ENCODE peak calls at places on chromosomes 5 and 9, in five cellular contexts. One of them, this sample, is unnamed. For H3K27me3, the result is how much of the 10 kb centered on the place peaks cover.

GRCh38 chr5:76867827-76868693 is 18.2 kb downstream of the S100Z start:
- DNase-seq in HL-60: no peak
- DNase-seq in Peyer's patch: peak
- DNase-seq in GM23338: peak
- DNase-seq in H9: peak
- DNase-seq in this sample: peak

GRCh38 chr9:16884952-16885513 is 14.6 kb upstream of the BNC2 start:
- DNase-seq in HL-60: peak
- DNase-seq in Peyer's patch: no peak
- DNase-seq in GM23338: no peak
- DNase-seq in H9: no peak
- DNase-seq in this sample: no peak

GRCh38 chr9:127129073-127129717 is 6.8 kb upstream of the ANGPTL2 start:
- DNase-seq in HL-60: no peak
- DNase-seq in Peyer's patch: no peak
- DNase-seq in GM23338: no peak
- DNase-seq in H9: no peak
- DNase-seq in this sample: no peak

GRCh38 chr9:85603920-85604319 is 137.8 kb downstream of the AGTPBP1 start:
- DNase-seq in HL-60: no peak
- DNase-seq in Peyer's patch: no peak
- DNase-seq in GM23338: no peak
- DNase-seq in H9: no peak
- DNase-seq in this sample: no peak

GRCh38 chr9:107597743-107598217 is 108.2 kb upstream of the KLF4 start:
- DNase-seq in HL-60: no peak
- DNase-seq in Peyer's patch: no peak
- DNase-seq in GM23338: no peak
- DNase-seq in H9: peak
- DNase-seq in this sample: no peak

GRCh38 chr5:77640577-77641396 is 2.3 kb upstream of the OTP start:
- DNase-seq in HL-60: no peak
- DNase-seq in Peyer's patch: no peak
- DNase-seq in GM23338: peak
- DNase-seq in H9: peak
- DNase-seq in this sample: no peak

GRCh38 chr9:129665008-129665771 is at the start of gene PRRX2:
- DNase-seq in HL-60: no peak
- DNase-seq in Peyer's patch: no peak
- DNase-seq in GM23338: peak
- DNase-seq in H9: no peak
- DNase-seq in this sample: no peak

GRCh38 chr9:84301851-84302250 is 38.7 kb downstream of the SLC28A3 start:
- DNase-seq in HL-60: no peak
- DNase-seq in Peyer's patch: no peak
- DNase-seq in GM23338: no peak
- DNase-seq in H9: no peak
- DNase-seq in this sample: no peak

GRCh38 chr5:172659909-172660628 is 19.0 kb downstream of the NEURL1B start:
- DNase-seq in HL-60: no peak
- DNase-seq in Peyer's patch: peak
- DNase-seq in GM23338: peak
- DNase-seq in H9: peak
- DNase-seq in this sample: no peak

GRCh38 chr5:181243020-181243520 is 636 bp downstream of the RACK1 start:
- DNase-seq in HL-60: no peak
- DNase-seq in Peyer's patch: no peak
- DNase-seq in GM23338: no peak
- DNase-seq in H9: no peak
- DNase-seq in this sample: no peak

GRCh38 chr9:75184471-75184870 is 96.2 kb downstream of the OSTF1 start:
- DNase-seq in HL-60: no peak
- DNase-seq in Peyer's patch: no peak
- DNase-seq in GM23338: no peak
- DNase-seq in H9: no peak
- DNase-seq in this sample: no peak

GRCh38 chr5:132220476-132220875 is 7.2 kb downstream of the P4HA2 start:
- DNase-seq in HL-60: no peak
- DNase-seq in Peyer's patch: no peak
- DNase-seq in GM23338: no peak
- DNase-seq in H9: no peak
- DNase-seq in this sample: no peak

GRCh38 chr9:4680178-4680535 is 788 bp downstream of the CDC37L1 start:
- DNase-seq in HL-60: no peak
- DNase-seq in Peyer's patch: no peak
- DNase-seq in GM23338: no peak
- DNase-seq in H9: no peak
- DNase-seq in this sample: no peak

GRCh38 chr9:124941689-124942561 is 1.0 kb upstream of the GOLGA1 start:
- DNase-seq in HL-60: peak
- DNase-seq in Peyer's patch: peak
- DNase-seq in GM23338: peak
- DNase-seq in H9: peak
- DNase-seq in this sample: peak

GRCh38 chr5:54470677-54471076 is 15.2 kb downstream of the HSPB3 start:
- DNase-seq in HL-60: no peak
- DNase-seq in Peyer's patch: no peak
- DNase-seq in GM23338: no peak
- DNase-seq in H9: no peak
- DNase-seq in this sample: no peak

GRCh38 chr9:126984969-126985368 is 70.4 kb downstream of the RALGPS1 start:
- DNase-seq in HL-60: no peak
- DNase-seq in Peyer's patch: no peak
- DNase-seq in GM23338: no peak
- DNase-seq in H9: no peak
- DNase-seq in this sample: no peak

GRCh38 chr5:158194561-158194961 is 335.6 kb upstream of the CLINT1 start:
- DNase-seq in HL-60: no peak
- DNase-seq in Peyer's patch: peak
- DNase-seq in GM23338: no peak
- DNase-seq in H9: no peak
- DNase-seq in this sample: no peak

GRCh38 chr5:54469655-54470054 is 14.2 kb downstream of the HSPB3 start:
- DNase-seq in HL-60: no peak
- DNase-seq in Peyer's patch: no peak
- DNase-seq in GM23338: no peak
- DNase-seq in H9: no peak
- DNase-seq in this sample: no peak

GRCh38 chr9:112046181-112046580 is 128.9 kb downstream of the SUSD1 start:
- DNase-seq in HL-60: no peak
- DNase-seq in Peyer's patch: no peak
- DNase-seq in GM23338: no peak
- DNase-seq in H9: no peak
- DNase-seq in this sample: no peak

GRCh38 chr5:57113486-57113885 is 60.4 kb upstream of the GPBP1 start:
- DNase-seq in HL-60: no peak
- DNase-seq in Peyer's patch: no peak
- DNase-seq in GM23338: no peak
- DNase-seq in H9: no peak
- DNase-seq in this sample: no peak

GRCh38 chr9:15372385-15373200 is 50.1 kb upstream of the SNAPC3 start:
- DNase-seq in HL-60: no peak
- DNase-seq in Peyer's patch: no peak
- DNase-seq in GM23338: no peak
- DNase-seq in H9: no peak
- DNase-seq in this sample: no peak

GRCh38 chr9:116476935-116477381 is 210.1 kb upstream of the TRIM32 start:
- DNase-seq in HL-60: no peak
- DNase-seq in Peyer's patch: no peak
- DNase-seq in GM23338: no peak
- DNase-seq in H9: no peak
- DNase-seq in this sample: no peak

GRCh38 chr5:158212915-158213314 is 354.0 kb upstream of the CLINT1 start:
- DNase-seq in HL-60: no peak
- DNase-seq in Peyer's patch: no peak
- DNase-seq in GM23338: peak
- DNase-seq in H9: peak
- DNase-seq in this sample: no peak

GRCh38 chr9:28215921-28216320 is 642.6 kb upstream of the C9orf72 start:
- DNase-seq in HL-60: no peak
- DNase-seq in Peyer's patch: no peak
- DNase-seq in GM23338: no peak
- DNase-seq in H9: no peak
- DNase-seq in this sample: no peak

GRCh38 chr5:139167052-139167451 is 31.1 kb downstream of the SIL1 start:
- DNase-seq in HL-60: no peak
- DNase-seq in Peyer's patch: no peak
- DNase-seq in GM23338: no peak
- DNase-seq in H9: no peak
- DNase-seq in this sample: no peak

GRCh38 chr9:16002816-16003215 is 450.0 kb downstream of the CCDC171 start:
- DNase-seq in HL-60: no peak
- DNase-seq in Peyer's patch: no peak
- DNase-seq in GM23338: no peak
- DNase-seq in H9: no peak
- DNase-seq in this sample: no peak

GRCh38 chr9:2101524-2101923 is 86.4 kb downstream of the SMARCA2 start:
- DNase-seq in HL-60: no peak
- DNase-seq in Peyer's patch: no peak
- DNase-seq in GM23338: no peak
- DNase-seq in H9: no peak
- DNase-seq in this sample: no peak

GRCh38 chr9:105051897-105052296 is 123.9 kb upstream of the ABCA1 start:
- DNase-seq in HL-60: no peak
- DNase-seq in Peyer's patch: no peak
- DNase-seq in GM23338: no peak
- DNase-seq in H9: no peak
- DNase-seq in this sample: no peak

GRCh38 chr9:105053209-105053652 is 125.3 kb upstream of the ABCA1 start:
- DNase-seq in HL-60: peak
- DNase-seq in Peyer's patch: no peak
- DNase-seq in GM23338: no peak
- DNase-seq in H9: no peak
- DNase-seq in this sample: no peak

GRCh38 chr9:105055922-105056321 is 128.0 kb upstream of the ABCA1 start:
- DNase-seq in HL-60: no peak
- DNase-seq in Peyer's patch: no peak
- DNase-seq in GM23338: no peak
- DNase-seq in H9: no peak
- DNase-seq in this sample: no peak

GRCh38 chr9:105052346-105052745 is 124.4 kb upstream of the ABCA1 start:
- DNase-seq in HL-60: no peak
- DNase-seq in Peyer's patch: no peak
- DNase-seq in GM23338: no peak
- DNase-seq in H9: no peak
- DNase-seq in this sample: no peak

DNA sequence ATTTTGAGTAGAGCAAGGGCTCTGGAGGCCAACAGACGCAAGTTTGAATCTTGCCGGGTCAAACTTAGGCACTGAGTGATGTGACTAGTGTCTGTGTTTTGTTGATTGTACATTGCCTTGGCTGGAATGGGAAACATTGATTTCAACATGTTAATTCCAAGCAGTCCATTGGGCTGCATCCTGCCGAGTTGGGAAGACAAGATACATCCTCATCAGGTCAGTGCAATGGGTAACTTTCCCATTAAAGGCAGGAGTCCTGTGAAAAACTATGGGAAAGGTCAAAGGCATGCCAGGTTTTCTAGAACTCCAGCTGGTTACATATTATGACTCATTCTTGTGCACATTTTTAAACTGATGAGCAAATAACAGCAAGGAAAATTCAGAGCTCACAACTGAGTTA is 126.5 kb upstream of the ABCA1 start:
- DNase-seq in HL-60: no peak
- DNase-seq in Peyer's patch: no peak
- DNase-seq in GM23338: no peak
- DNase-seq in H9: no peak
- DNase-seq in this sample: no peak
- H3K27ac ChIP-seq in HL-60: no peak
- H3K27ac ChIP-seq in Peyer's patch: no peak
- H3K27ac ChIP-seq in GM23338: no peak
- H3K27ac ChIP-seq in H9: no peak
- H3K27ac ChIP-seq in this sample: no peak

GRCh38 chr5:122076669-122077450 is 1.2 kb downstream of the LOX start:
- DNase-seq in HL-60: peak
- DNase-seq in Peyer's patch: no peak
- DNase-seq in GM23338: peak
- DNase-seq in H9: peak
- DNase-seq in this sample: no peak
- TF ChIP-seq CTCF in HL-60: peak
- TF ChIP-seq CTCF in Peyer's patch: peak
- TF ChIP-seq CTCF in GM23338: peak
- TF ChIP-seq CTCF in H9: peak
- TF ChIP-seq CTCF in this sample: no peak

DNA sequence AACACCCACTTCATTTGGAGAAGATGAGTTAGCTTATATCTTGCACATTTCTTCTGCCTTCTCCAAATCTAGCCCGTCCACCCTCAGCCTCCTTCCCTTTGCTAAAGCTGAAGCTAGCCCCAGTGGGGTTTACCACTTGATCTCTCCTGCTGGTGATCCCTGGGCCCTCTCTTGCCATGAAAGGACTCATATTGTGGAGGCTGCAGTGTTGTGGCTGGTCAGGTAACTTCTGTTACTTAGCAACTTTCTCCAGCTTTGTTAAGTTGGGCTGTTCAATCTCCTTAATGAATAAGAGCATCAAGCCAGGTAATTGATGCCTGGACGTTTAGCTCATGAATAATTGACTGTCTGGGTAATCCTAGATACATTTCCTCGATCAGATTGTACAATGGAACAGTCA is 11.2 kb upstream of the POU4F3 start:
- DNase-seq in HL-60: no peak
- DNase-seq in Peyer's patch: no peak
- DNase-seq in GM23338: no peak
- DNase-seq in H9: no peak
- DNase-seq in this sample: no peak
- H3K27me3 ChIP-seq in HL-60: under half
- H3K27me3 ChIP-seq in Peyer's patch: under half
- H3K27me3 ChIP-seq in GM23338: under half
- H3K27me3 ChIP-seq in H9: under half
- H3K27me3 ChIP-seq in this sample: under half

GRCh38 chr9:71352837-71353236 is 231.4 kb upstream of the TRPM3 start:
- DNase-seq in HL-60: no peak
- DNase-seq in Peyer's patch: no peak
- DNase-seq in GM23338: no peak
- DNase-seq in H9: no peak
- DNase-seq in this sample: no peak
- H3K27ac ChIP-seq in HL-60: no peak
- H3K27ac ChIP-seq in Peyer's patch: no peak
- H3K27ac ChIP-seq in GM23338: no peak
- H3K27ac ChIP-seq in H9: no peak
- H3K27ac ChIP-seq in this sample: no peak

This sample was measured in CD4-positive, alpha-beta T cell.